ENCODE peak calls at places on chromosomes 5 and 9, in five cellular contexts. Y is right atrium auricular region; F is GM12864; N is CD8-positive, alpha-beta T cell; L is body of pancreas. S is an unnamed sample.

GRCh38 chr5:32504923-32505596 is 60.5 kb upstream of the ZFR start:
- DNase-seq in F (no peak), L (peak; percentile 24), N (no peak), Y (peak; percentile 71), S (no peak)

GRCh38 chr5:84445049-84445685 is 60.5 kb upstream of the EDIL3 start:
- DNase-seq in N (no peak), F (no peak), L (no peak), Y (no peak), S (no peak)

GRCh38 chr9:126128494-126129142 is 198.0 kb upstream of the MVB12B start:
- DNase-seq in L (no peak), F (no peak), N (no peak), Y (peak; percentile 49), S (peak; percentile 50)

GRCh38 chr5:96149546-96149945 is 187.9 kb upstream of the ELL2 start:
- DNase-seq in F (no peak), L (no peak), Y (no peak), N (no peak), S (no peak)

GRCh38 chr5:122053181-122054109 is 24.6 kb downstream of the LOX start:
- DNase-seq in F (no peak), Y (no peak), L (peak; percentile 12), N (no peak), S (no peak)

GRCh38 chr5:55222061-55222818 is 4.9 kb downstream of the MCIDAS start:
- DNase-seq in Y (no peak), N (no peak), L (no peak), F (no peak), S (no peak)

GRCh38 chr9:123304340-123304691 is 35.9 kb upstream of the STRBP start:
- DNase-seq in F (no peak), L (no peak), Y (no peak), N (no peak), S (no peak)

GRCh38 chr5:850511-851006 is at the start of gene ZDHHC11:
- DNase-seq in F (no peak), Y (no peak), L (peak; percentile 12), N (no peak), S (no peak)

GRCh38 chr9:126342621-126343031 is 16.0 kb downstream of the MVB12B start:
- DNase-seq in F (no peak), L (no peak), Y (peak; percentile 53), N (no peak), S (peak; percentile 59)

GRCh38 chr5:108295588-108296368 is 86.1 kb downstream of the FBXL17 start:
- DNase-seq in F (no peak), Y (no peak), L (no peak), N (no peak), S (no peak)

GRCh38 chr9:31045810-31046209 is 1338.6 kb upstream of the ACO1 start:
- DNase-seq in Y (no peak), F (no peak), L (peak; percentile 43), N (no peak), S (no peak)

GRCh38 chr9:98808411-98808815 is 943 bp downstream of the GALNT12 start:
- DNase-seq in N (no peak), L (peak; percentile 75), F (no peak), Y (no peak), S (no peak)

GRCh38 chr9:125861405-125862063 is 114.4 kb downstream of the PBX3 start:
- DNase-seq in N (no peak), F (no peak), Y (no peak), L (no peak), S (no peak)

GRCh38 chr5:169763437-169764301 is 126.6 kb downstream of the DOCK2 start:
- DNase-seq in N (no peak), Y (no peak), L (no peak), F (no peak), S (no peak)

GRCh38 chr5:113117543-113118110 is 141.0 kb downstream of the DCP2 start:
- DNase-seq in F (no peak), L (no peak), Y (no peak), N (no peak), S (no peak)

GRCh38 chr5:100904259-100904822 is 1.3 kb upstream of the ST8SIA4 start:
- DNase-seq in N (no peak), F (no peak), L (no peak), Y (no peak), S (no peak)

DNA sequence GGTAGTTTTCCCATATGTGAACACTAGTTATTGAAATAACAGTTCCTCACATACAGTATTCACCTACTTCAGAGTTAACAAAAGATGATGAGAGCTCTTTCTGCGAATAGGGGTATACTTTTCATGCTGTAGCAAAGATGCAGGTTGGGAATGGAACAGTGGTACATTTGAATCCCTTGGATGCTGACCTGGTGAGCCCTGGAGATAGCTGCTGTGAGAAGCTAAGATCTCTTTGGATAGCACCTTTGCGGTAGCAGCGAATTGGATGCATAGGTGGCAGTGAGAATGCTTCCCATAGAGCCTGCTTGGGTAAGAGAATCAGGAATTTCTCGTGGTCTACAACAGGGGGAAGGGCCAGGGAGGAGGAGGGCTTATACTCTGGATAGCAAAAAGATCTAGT is 61.2 kb downstream of the NUP214 start:
- DNase-seq in F (no peak), Y (no peak), N (no peak), L (no peak), S (no peak)
- H3K4me3 ChIP-seq in F (no peak overlapping the region), Y (no peak overlapping the region), N (no peak overlapping the region), L (no peak overlapping the region), S (no peak overlapping the region)

GRCh38 chr9:17574342-17574741 is 4.5 kb upstream of the SH3GL2 start:
- DNase-seq in F (no peak), L (no peak), Y (no peak), N (no peak), S (no peak)

GRCh38 chr9:17578911-17579793 is at the start of gene SH3GL2:
- DNase-seq in N (no peak), F (no peak), L (peak; percentile 48), Y (no peak), S (no peak)

GRCh38 chr9:17580119-17580518 is 1.3 kb downstream of the SH3GL2 start:
- DNase-seq in N (no peak), L (no peak), Y (no peak), F (no peak), S (no peak)

GRCh38 chr9:17578577-17578910 is 322 bp upstream of the SH3GL2 start:
- DNase-seq in L (no peak), Y (no peak), N (no peak), F (no peak), S (no peak)
- H3K4me3 ChIP-seq in L (peak overlapping the region; percentile 4), Y (peak overlapping the region; percentile 50), N (no peak overlapping the region), F (no peak overlapping the region), S (peak overlapping the region; percentile 71)

GRCh38 chr5:5139358-5140050 is 626 bp upstream of the ADAMTS16 start:
- DNase-seq in L (peak; percentile 26), Y (no peak), F (no peak), N (no peak), S (no peak)
- H3K4me3 ChIP-seq in L (no peak overlapping the region), Y (peak overlapping the region; percentile 39), F (no peak overlapping the region), N (no peak overlapping the region), S (peak overlapping the region; percentile 67)

GRCh38 chr5:175867587-175868347 is 3.6 kb upstream of the CPLX2 start:
- DNase-seq in L (no peak), Y (no peak), F (no peak), N (no peak), S (no peak)
- H3K4me3 ChIP-seq in L (no peak overlapping the region), Y (no peak overlapping the region), F (no peak overlapping the region), N (no peak overlapping the region), S (no peak overlapping the region)

GRCh38 chr9:69861011-69861410 is 40.4 kb downstream of the CFAP95 start:
- DNase-seq in N (no peak), F (no peak), Y (no peak), L (no peak), S (no peak)
- H3K4me3 ChIP-seq in N (no peak overlapping the region), F (no peak overlapping the region), Y (no peak overlapping the region), L (no peak overlapping the region), S (no peak overlapping the region)

DNA sequence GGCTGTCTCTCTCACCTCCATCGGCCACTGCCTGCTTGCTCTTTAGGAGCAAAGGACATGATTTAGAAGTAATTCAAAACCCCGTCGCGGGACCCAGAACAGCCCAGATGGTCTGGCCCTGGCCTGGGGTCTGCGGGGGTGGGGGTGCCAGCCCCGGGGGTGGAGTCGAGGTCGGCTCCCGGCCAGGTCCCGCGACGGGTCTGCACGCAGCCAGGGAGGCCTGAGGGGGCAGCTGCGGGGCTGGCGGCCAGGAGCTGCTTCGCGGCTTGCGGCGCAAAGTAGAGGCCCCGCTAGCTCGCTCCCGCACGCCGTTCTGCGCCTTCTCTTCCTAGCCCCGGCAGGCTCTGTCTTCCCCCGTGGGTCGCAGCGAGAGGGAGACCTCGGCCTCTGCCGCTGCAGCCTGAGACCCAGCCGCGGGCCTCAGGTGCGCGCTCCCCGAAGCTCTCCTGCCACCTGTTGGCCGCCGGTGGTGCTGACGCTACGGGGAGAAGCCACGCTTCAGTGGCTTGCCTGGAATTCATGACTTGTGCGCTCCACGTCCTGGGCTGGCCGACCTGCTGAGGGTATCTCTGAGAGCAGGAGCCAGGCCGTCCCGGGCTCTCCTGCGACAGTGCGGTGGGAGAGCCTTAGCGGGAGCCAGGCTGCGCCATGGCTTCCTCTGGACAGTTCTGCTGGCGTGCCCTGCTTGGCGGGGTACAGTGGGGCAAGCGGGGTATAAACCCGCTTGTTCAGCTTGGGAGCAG is 157.2 kb upstream of the PITX1 start:
- DNase-seq in Y (peak; percentile 62), N (peak; percentile 59), F (peak; percentile 7), L (peak; percentile 78), S (peak; percentile 74)
- H3K4me3 ChIP-seq in Y (peak overlapping the region; percentile 48), N (peak overlapping the region; percentile 50), F (peak overlapping the region; percentile 15), L (peak overlapping the region; percentile 39), S (peak overlapping the region; percentile 70)

GRCh38 chr9:91924090-91924489 is 25.9 kb downstream of the ROR2 start:
- DNase-seq in F (no peak), Y (no peak), N (no peak), L (no peak), S (no peak)

GRCh38 chr9:91930475-91930874 is 19.6 kb downstream of the ROR2 start:
- DNase-seq in F (no peak), Y (no peak), L (no peak), N (no peak), S (no peak)

GRCh38 chr9:91927912-91928510 is 22.0 kb downstream of the ROR2 start:
- DNase-seq in F (no peak), N (no peak), L (no peak), Y (no peak), S (no peak)

GRCh38 chr9:91933556-91934352 is 16.3 kb downstream of the ROR2 start:
- DNase-seq in Y (no peak), F (no peak), L (no peak), N (no peak), S (no peak)

GRCh38 chr9:91929331-91929730 is 20.7 kb downstream of the ROR2 start:
- DNase-seq in L (no peak), Y (no peak), N (no peak), F (no peak), S (no peak)
- H3K4me3 ChIP-seq in L (no peak overlapping the region), Y (no peak overlapping the region), N (no peak overlapping the region), F (no peak overlapping the region), S (no peak overlapping the region)

GRCh38 chr5:35857004-35857345 is 284 bp downstream of the IL7R start:
- DNase-seq in F (no peak), L (no peak), Y (no peak), N (no peak), S (no peak)

GRCh38 chr5:35857606-35858205 is 1.0 kb downstream of the IL7R start:
- DNase-seq in F (no peak), L (no peak), Y (no peak), N (no peak), S (no peak)

GRCh38 chr5:35861718-35862117 is 5.0 kb downstream of the IL7R start:
- DNase-seq in N (no peak), Y (no peak), L (no peak), F (no peak), S (no peak)

GRCh38 chr5:35860686-35861085 is 4.0 kb downstream of the IL7R start:
- DNase-seq in L (no peak), F (no peak), N (no peak), Y (no peak), S (no peak)

GRCh38 chr5:35859101-35859661 is 2.5 kb downstream of the IL7R start:
- DNase-seq in Y (no peak), N (no peak), F (no peak), L (no peak), S (no peak)
- H3K4me3 ChIP-seq in Y (no peak overlapping the region), N (peak overlapping the region; percentile 80), F (no peak overlapping the region), L (no peak overlapping the region), S (no peak overlapping the region)